ENCODE peak calls at places on chromosomes 1 and 21, in nine cellular contexts. W is COLO829; G is CD4-positive, alpha-beta T cell; Q is CD8-positive, alpha-beta memory T cell; L is fibroblast of lung; S is aorta; O is stimulated activated CD4-positive, alpha-beta T cell treated with anti-CD3 and anti-CD28 coated beads, Interleukin-4, amount 100 ng/mL, for 48 hours; K is HEK293T; Y is stomach. E is an unnamed sample.

GRCh38 chr21:42039470-42039901 is 29.3 kb upstream of the ZBTB21 start:
- DNase-seq in G (no peak), W (no peak), S (peak), L (peak), Y (no peak), O (no peak), K (no peak), Q (no peak), E (no peak)

GRCh38 chr1:6574025-6574620 is 5.7 kb upstream of the ZBTB48 start:
- DNase-seq in L (no peak), Q (no peak), K (no peak), W (no peak), Y (no peak), O (no peak), S (no peak), G (no peak), E (no peak)

GRCh38 chr1:174021611-174022079 is 512 bp downstream of the RC3H1 start:
- DNase-seq in K (peak), G (no peak), Q (peak), O (peak), Y (no peak), L (peak), W (no peak), S (peak), E (no peak)

GRCh38 chr1:109914587-109915240 is 4.1 kb downstream of the CSF1 start:
- DNase-seq in L (no peak), Y (no peak), G (no peak), S (peak), K (no peak), O (no peak), W (no peak), Q (no peak), E (peak)

GRCh38 chr1:121413817-121414216 is 229.0 kb downstream of the SRGAP2C start:
- DNase-seq in L (no peak), G (no peak), Q (no peak), S (no peak), W (no peak), O (no peak), Y (no peak), K (no peak), E (no peak)

GRCh38 chr1:242008788-242009500 is 10.0 kb upstream of the MAP1LC3C start:
- DNase-seq in S (no peak), Q (no peak), W (no peak), O (no peak), Y (no peak), K (no peak), L (no peak), G (no peak), E (no peak)

GRCh38 chr21:43597052-43597451 is 62.2 kb downstream of the HSF2BP start:
- DNase-seq in K (no peak), S (no peak), O (no peak), Q (no peak), L (peak), G (no peak), W (no peak), Y (no peak), E (no peak)

GRCh38 chr1:18662286-18662639 is 31.6 kb downstream of the PAX7 start:
- DNase-seq in Y (no peak), G (no peak), L (no peak), S (no peak), Q (no peak), K (no peak), O (no peak), W (no peak), E (no peak)

GRCh38 chr1:117895482-117896114 is 33.8 kb downstream of the GDAP2 start:
- DNase-seq in K (peak), W (peak), L (peak), S (no peak), Q (peak), G (peak), Y (peak), O (peak), E (peak)

GRCh38 chr1:53025034-53025777 is 36.8 kb upstream of the PODN start:
- DNase-seq in L (peak), O (no peak), W (peak), Y (no peak), Q (no peak), K (peak), S (no peak), G (no peak), E (peak)

GRCh38 chr1:17768651-17769241 is 13.6 kb downstream of the ACTL8 start:
- DNase-seq in W (no peak), S (peak), L (peak), Q (no peak), K (no peak), O (no peak), Y (no peak), G (no peak), E (peak)

GRCh38 chr21:44047996-44048560 is 36.0 kb downstream of the TRAPPC10 start:
- DNase-seq in Q (no peak), L (no peak), S (no peak), G (no peak), Y (no peak), K (no peak), O (no peak), W (no peak), E (no peak)

GRCh38 chr1:202320081-202320405 is 21.7 kb downstream of the UBE2T start:
- DNase-seq in K (no peak), Y (no peak), Q (no peak), W (no peak), G (no peak), L (no peak), O (no peak), S (no peak), E (no peak)

GRCh38 chr1:114558548-114558947 is 22.9 kb downstream of the BCAS2 start:
- DNase-seq in L (no peak), Q (no peak), S (no peak), Y (no peak), K (peak), W (peak), G (no peak), O (no peak), E (no peak)

GRCh38 chr1:119372493-119373086 is 4.0 kb downstream of the HAO2 start:
- DNase-seq in Y (no peak), K (peak), W (peak), S (no peak), G (no peak), Q (no peak), O (no peak), L (peak), E (no peak)

GRCh38 chr1:172277277-172277676 is 143.2 kb upstream of the C1orf105 start:
- DNase-seq in Q (no peak), K (no peak), L (peak), W (no peak), O (no peak), G (no peak), S (no peak), Y (no peak), E (no peak)

GRCh38 chr1:7481194-7481593 is 289.9 kb upstream of the VAMP3 start:
- DNase-seq in K (no peak), S (no peak), W (no peak), L (no peak), O (no peak), G (no peak), Y (no peak), Q (no peak), E (no peak)

GRCh38 chr21:45074048-45074817 is at the start of gene ADARB1:
- DNase-seq in K (peak), Q (peak), G (peak), O (peak), W (peak), L (peak), S (peak), Y (peak), E (no peak)

GRCh38 chr1:7420706-7421105 is 350.4 kb upstream of the VAMP3 start:
- DNase-seq in Q (no peak), S (peak), W (no peak), L (no peak), Y (peak), O (no peak), G (no peak), K (no peak), E (no peak)

GRCh38 chr21:27268290-27268689 is 301.4 kb upstream of the ADAMTS5 start:
- DNase-seq in W (peak), Q (no peak), K (no peak), G (no peak), S (no peak), O (no peak), Y (no peak), L (peak), E (no peak)

GRCh38 chr1:180842052-180842451 is 70.6 kb upstream of the KIAA1614 start:
- DNase-seq in O (no peak), W (no peak), S (no peak), K (no peak), G (no peak), Q (no peak), L (peak), Y (no peak), E (peak)

GRCh38 chr1:2072109-2072806 is 22.0 kb downstream of the PRKCZ start:
- DNase-seq in Y (no peak), W (no peak), L (no peak), S (no peak), O (no peak), G (no peak), K (no peak), Q (no peak), E (no peak)

GRCh38 chr1:246724725-246725095 is 501 bp downstream of the SCCPDH start:
- DNase-seq in K (peak), L (peak), G (no peak), W (peak), O (peak), Y (no peak), Q (no peak), S (no peak), E (no peak)

GRCh38 chr1:88540255-88540654 is 143.8 kb upstream of the PKN2 start:
- DNase-seq in Y (no peak), W (no peak), O (no peak), G (no peak), S (no peak), L (no peak), Q (no peak), K (no peak), E (no peak)

GRCh38 chr1:247748041-247748440 is at the start of gene OR14A2:
- DNase-seq in G (no peak), Q (no peak), W (no peak), K (no peak), L (no peak), S (no peak), Y (no peak), O (no peak), E (no peak)